ENCODE peak calls at places on chromosomes 2 and 18, in eight cellular contexts. A, R, Z, E, P, T, K and V are unnamed samples.

GRCh38 chr18:74492259-74492658 is 3.9 kb upstream of the CNDP2 start:
- DNase-seq in A (no peak), R (no peak), Z (no peak), E (no peak), P (no peak), T (no peak), K (no peak), V (no peak)

GRCh38 chr2:101679801-101680487 is 17.6 kb upstream of the MAP4K4 start:
- DNase-seq in A (no peak), R (no peak), Z (no peak), E (no peak), P (no peak), T (no peak), K (no peak), V (no peak)

GRCh38 chr2:227511239-227511930 is 39.4 kb downstream of the AGFG1 start:
- DNase-seq in A (no peak), R (no peak), Z (no peak), E (no peak), P (no peak), T (no peak), K (no peak), V (no peak)

GRCh38 chr2:216866515-216867095 is 6.7 kb upstream of the TNP1 start:
- DNase-seq in A (no peak), R (no peak), Z (no peak), E (no peak), P (no peak), T (no peak), K (no peak), V (no peak)

GRCh38 chr2:11744631-11745394 is 1.6 kb upstream of the LPIN1 start:
- DNase-seq in A (no peak), R (no peak), Z (peak; percentile 19), E (no peak), P (peak; percentile 81), T (peak; percentile 67), K (peak; percentile 47), V (no peak)

GRCh38 chr2:220005362-220005761 is 377.9 kb downstream of the SLC4A3 start:
- DNase-seq in A (no peak), R (no peak), Z (no peak), E (no peak), P (no peak), T (no peak), K (no peak), V (no peak)

GRCh38 chr2:75810931-75811330 is 100.2 kb upstream of the GCFC2 start:
- DNase-seq in A (no peak), R (no peak), Z (no peak), E (no peak), P (no peak), T (no peak), K (no peak), V (no peak)

GRCh38 chr2:82258151-82258550 is 1953.6 kb upstream of the LRRTM1 start:
- DNase-seq in A (no peak), R (no peak), Z (no peak), E (no peak), P (no peak), T (no peak), K (no peak), V (no peak)

GRCh38 chr18:76958692-76959341 is 136.5 kb downstream of the ZNF236 start:
- DNase-seq in A (no peak), R (peak; percentile 71), Z (peak; percentile 29), E (no peak), P (no peak), T (no peak), K (no peak), V (no peak)

GRCh38 chr2:233061007-233061590 is 957 bp downstream of the INPP5D start:
- DNase-seq in A (peak; percentile 59), R (peak; percentile 25), Z (no peak), E (no peak), P (peak; percentile 85), T (no peak), K (no peak), V (no peak)

GRCh38 chr2:234828382-234829073 is 123.3 kb upstream of the SH3BP4 start:
- DNase-seq in A (no peak), R (no peak), Z (no peak), E (no peak), P (no peak), T (no peak), K (no peak), V (no peak)

GRCh38 chr2:84038866-84039265 is 420.2 kb downstream of the SUCLG1 start:
- DNase-seq in A (no peak), R (no peak), Z (no peak), E (no peak), P (no peak), T (no peak), K (no peak), V (no peak)

GRCh38 chr2:62787381-62787780 is 81.9 kb downstream of the EHBP1 start:
- DNase-seq in A (no peak), R (no peak), Z (peak; percentile 10), E (peak; percentile 22), P (no peak), T (peak; percentile 50), K (no peak), V (no peak)

GRCh38 chr2:240919786-240920782 is 13.9 kb downstream of the CROCC2 start:
- DNase-seq in A (peak; percentile 58), R (peak; percentile 16), Z (no peak), E (no peak), P (peak; percentile 75), T (no peak), K (no peak), V (no peak)

GRCh38 chr2:174587607-174588006 is 10.0 kb downstream of the WIPF1 start:
- DNase-seq in A (no peak), R (no peak), Z (no peak), E (no peak), P (no peak), T (no peak), K (no peak), V (no peak)

GRCh38 chr2:2777876-2778275 is 446.8 kb upstream of the MYT1L start:
- DNase-seq in A (peak; percentile 34), R (no peak), Z (no peak), E (no peak), P (no peak), T (no peak), K (no peak), V (no peak)

GRCh38 chr18:49008716-49009115 is 58.0 kb upstream of the SMAD7 start:
- DNase-seq in A (no peak), R (no peak), Z (no peak), E (no peak), P (peak; percentile 61), T (no peak), K (no peak), V (no peak)

GRCh38 chr2:98822301-98823164 is 91.6 kb upstream of the MGAT4A start:
- DNase-seq in A (peak; percentile 77), R (peak; percentile 40), Z (no peak), E (no peak), P (peak; percentile 94), T (no peak), K (no peak), V (no peak)

GRCh38 chr2:55102056-55102812 is 52.0 kb upstream of the RTN4 start:
- DNase-seq in A (no peak), R (no peak), Z (peak; percentile 58), E (no peak), P (no peak), T (no peak), K (no peak), V (no peak)
- H3K27ac ChIP-seq in A (peak overlapping the region; percentile 86), R (peak overlapping the region; percentile 82), Z (peak overlapping the region; percentile 95), E (peak overlapping the region; percentile 63), P (peak overlapping the region; percentile 51), T (peak overlapping the region; percentile 82), K (no peak overlapping the region), V (peak overlapping the region; percentile 85)

GRCh38 chr18:78138993-78139496 is 840.6 kb upstream of the SALL3 start:
- DNase-seq in A (no peak), R (no peak), Z (no peak), E (no peak), P (no peak), T (no peak), K (no peak), V (no peak)
- H3K27ac ChIP-seq in A (no peak overlapping the region), R (no peak overlapping the region), Z (no peak overlapping the region), E (no peak overlapping the region), P (no peak overlapping the region), T (no peak overlapping the region), K (no peak overlapping the region), V (no peak overlapping the region)

GRCh38 chr2:132953771-132954170 is 283.8 kb upstream of the LYPD1 start:
- DNase-seq in A (no peak), R (no peak), Z (no peak), E (no peak), P (no peak), T (no peak), K (no peak), V (no peak)

GRCh38 chr2:132963161-132963560 is 293.2 kb upstream of the LYPD1 start:
- DNase-seq in A (no peak), R (no peak), Z (no peak), E (no peak), P (no peak), T (no peak), K (no peak), V (no peak)

GRCh38 chr2:132955871-132956615 is 286.0 kb upstream of the LYPD1 start:
- DNase-seq in A (no peak), R (no peak), Z (no peak), E (no peak), P (no peak), T (no peak), K (no peak), V (no peak)

GRCh38 chr2:132958887-132959286 is 288.9 kb upstream of the LYPD1 start:
- DNase-seq in A (no peak), R (no peak), Z (no peak), E (no peak), P (no peak), T (no peak), K (no peak), V (no peak)
- H3K27ac ChIP-seq in A (no peak overlapping the region), R (no peak overlapping the region), Z (no peak overlapping the region), E (no peak overlapping the region), P (no peak overlapping the region), T (no peak overlapping the region), K (no peak overlapping the region), V (no peak overlapping the region)

GRCh38 chr2:68032702-68033101 is 30.1 kb downstream of the C1D start:
- DNase-seq in A (no peak), R (no peak), Z (no peak), E (no peak), P (no peak), T (no peak), K (no peak), V (no peak)

GRCh38 chr2:68031546-68032160 is 31.2 kb downstream of the C1D start:
- DNase-seq in A (no peak), R (no peak), Z (peak; percentile 51), E (peak; percentile 49), P (no peak), T (peak; percentile 57), K (peak; percentile 32), V (no peak)

GRCh38 chr2:68027959-68028358 is 34.8 kb downstream of the C1D start:
- DNase-seq in A (no peak), R (no peak), Z (peak; percentile 6), E (no peak), P (no peak), T (no peak), K (no peak), V (no peak)

GRCh38 chr2:68030529-68030928 is 32.3 kb downstream of the C1D start:
- DNase-seq in A (no peak), R (no peak), Z (no peak), E (no peak), P (no peak), T (no peak), K (no peak), V (no peak)

DNA sequence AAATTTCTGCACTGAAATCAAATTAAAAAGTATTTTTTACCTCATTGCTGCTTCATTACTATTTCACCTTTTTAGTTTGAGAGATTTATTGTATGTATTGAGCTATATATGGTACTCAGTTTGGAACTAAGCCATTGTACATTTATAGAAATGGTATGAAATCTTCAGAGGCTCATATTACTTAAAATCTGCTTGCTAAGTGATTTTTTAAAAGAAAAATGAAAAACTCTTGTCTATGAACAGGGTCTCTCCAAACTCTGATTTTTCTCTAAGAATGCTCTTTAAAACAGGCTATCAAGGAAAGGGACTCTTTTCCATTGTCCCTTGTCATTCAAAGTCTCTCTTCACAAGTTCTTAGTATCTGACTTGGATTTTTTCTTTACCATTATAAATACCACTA is 31.8 kb downstream of the C1D start:
- DNase-seq in A (no peak), R (no peak), Z (no peak), E (no peak), P (no peak), T (no peak), K (no peak), V (no peak)
- H3K27ac ChIP-seq in A (no peak overlapping the region), R (no peak overlapping the region), Z (no peak overlapping the region), E (no peak overlapping the region), P (no peak overlapping the region), T (no peak overlapping the region), K (no peak overlapping the region), V (no peak overlapping the region)